ENCODE peak calls at places on chromosomes 6 and 20, in four cellular contexts. Q is transverse colon, M is gastrocnemius medialis, H is A549. G is an unnamed sample.

GRCh38 chr6:94074764-94075163 is 655.4 kb upstream of the EPHA7 start:
- DNase-seq in Q (no peak), M (no peak), H (no peak), G (no peak)

GRCh38 chr6:41937881-41938574 is 3.6 kb downstream of the CCND3 start:
- DNase-seq in Q (no peak), M (no peak), H (no peak), G (no peak)

GRCh38 chr6:130239755-130240154 is 17.0 kb upstream of the SAMD3 start:
- DNase-seq in Q (no peak), M (no peak), H (no peak), G (no peak)

GRCh38 chr6:11911535-11911934 is 100.6 kb upstream of the HIVEP1 start:
- DNase-seq in Q (no peak), M (no peak), H (no peak), G (no peak)

GRCh38 chr6:11650711-11651110 is 113.2 kb downstream of the TMEM170B start:
- DNase-seq in Q (no peak), M (no peak), H (no peak), G (no peak)

GRCh38 chr6:88899569-88900316 is 63.7 kb downstream of the RNGTT start:
- DNase-seq in Q (no peak), M (no peak), H (no peak), G (no peak)

GRCh38 chr6:11921017-11921438 is 91.1 kb upstream of the HIVEP1 start:
- DNase-seq in Q (peak; percentile 53), M (no peak), H (peak; percentile 59), G (no peak)

GRCh38 chr20:46179811-46180326 is 61.8 kb downstream of the CD40 start:
- DNase-seq in Q (no peak), M (no peak), H (no peak), G (no peak)

GRCh38 chr6:110590821-110591351 is 114.5 kb upstream of the SLC22A16 start:
- DNase-seq in Q (no peak), M (no peak), H (no peak), G (peak; percentile 32)

GRCh38 chr6:74879970-74880369 is 325.9 kb downstream of the COL12A1 start:
- DNase-seq in Q (no peak), M (no peak), H (no peak), G (no peak)

GRCh38 chr6:81204741-81205140 is 547.7 kb downstream of the TENT5A start:
- DNase-seq in Q (no peak), M (no peak), H (no peak), G (no peak)

GRCh38 chr6:100116409-100117194 is 122.6 kb upstream of the MCHR2 start:
- DNase-seq in Q (peak; percentile 12), M (no peak), H (peak; percentile 23), G (no peak)

GRCh38 chr20:21147593-21147992 is 21.7 kb downstream of the KIZ start:
- DNase-seq in Q (no peak), M (no peak), H (no peak), G (no peak)

GRCh38 chr20:20210943-20211273 is 157.0 kb upstream of the INSM1 start:
- DNase-seq in Q (peak; percentile 51), M (no peak), H (no peak), G (no peak)

GRCh38 chr6:111173341-111173740 is 86.0 kb downstream of the SLC16A10 start:
- DNase-seq in Q (no peak), M (no peak), H (no peak), G (no peak)

GRCh38 chr20:8854566-8854965 is 214.3 kb upstream of the PLCB4 start:
- DNase-seq in Q (peak; percentile 12), M (peak; percentile 15), H (no peak), G (no peak)

GRCh38 chr6:156934054-156934424 is 156.9 kb downstream of the ARID1B start:
- DNase-seq in Q (no peak), M (no peak), H (no peak), G (no peak)

GRCh38 chr6:106520711-106521367 is 108.5 kb downstream of the RTN4IP1 start:
- DNase-seq in Q (peak; percentile 61), M (no peak), H (no peak), G (peak; percentile 95)

GRCh38 chr6:163383912-163384311 is 30.6 kb upstream of the QKI start:
- DNase-seq in Q (no peak), M (no peak), H (no peak), G (no peak)

GRCh38 chr6:48280035-48280434 is 169.0 kb upstream of the PTCHD4 start:
- DNase-seq in Q (no peak), M (no peak), H (no peak), G (no peak)

GRCh38 chr20:45851501-45851900 is 5.7 kb downstream of the ACOT8 start:
- DNase-seq in Q (no peak), M (no peak), H (no peak), G (no peak)

GRCh38 chr6:36850001-36850400 is 10.8 kb upstream of the CPNE5 start:
- DNase-seq in Q (no peak), M (no peak), H (no peak), G (no peak)

DNA sequence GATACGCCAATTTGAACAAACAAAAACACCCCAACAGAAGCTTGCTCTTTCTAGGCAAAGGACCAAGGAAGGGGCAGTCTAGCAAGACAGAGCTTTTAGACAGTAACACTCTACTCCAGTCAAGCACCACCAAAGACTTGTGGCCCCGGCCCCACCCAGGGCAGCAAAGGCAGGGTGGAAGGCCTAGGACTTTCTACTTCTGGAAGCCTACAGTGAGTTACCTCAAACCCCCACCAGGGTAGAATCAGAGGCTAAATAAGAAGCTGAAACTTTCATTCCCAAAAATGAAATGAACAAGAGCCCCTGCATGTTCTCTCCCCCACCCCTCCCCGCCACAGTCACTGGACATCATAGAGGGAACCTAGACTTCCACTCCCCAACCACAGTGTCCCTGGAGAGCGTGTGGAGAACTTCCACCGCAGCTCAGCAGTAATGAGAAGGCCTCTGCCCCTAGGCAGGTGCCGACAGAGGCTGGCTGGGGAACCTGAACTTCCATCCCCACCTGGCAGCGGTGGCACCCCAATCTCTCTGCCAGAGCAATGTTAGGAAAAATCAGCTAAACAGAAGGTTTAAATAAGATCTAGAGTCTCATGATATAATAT is 40.0 kb downstream of the KATNA1 start:
- DNase-seq in Q (no peak), M (no peak), H (no peak), G (no peak)
- TF ChIP-seq POLR2A in Q (no peak), M (no peak), H (no peak), G (no peak)

DNA sequence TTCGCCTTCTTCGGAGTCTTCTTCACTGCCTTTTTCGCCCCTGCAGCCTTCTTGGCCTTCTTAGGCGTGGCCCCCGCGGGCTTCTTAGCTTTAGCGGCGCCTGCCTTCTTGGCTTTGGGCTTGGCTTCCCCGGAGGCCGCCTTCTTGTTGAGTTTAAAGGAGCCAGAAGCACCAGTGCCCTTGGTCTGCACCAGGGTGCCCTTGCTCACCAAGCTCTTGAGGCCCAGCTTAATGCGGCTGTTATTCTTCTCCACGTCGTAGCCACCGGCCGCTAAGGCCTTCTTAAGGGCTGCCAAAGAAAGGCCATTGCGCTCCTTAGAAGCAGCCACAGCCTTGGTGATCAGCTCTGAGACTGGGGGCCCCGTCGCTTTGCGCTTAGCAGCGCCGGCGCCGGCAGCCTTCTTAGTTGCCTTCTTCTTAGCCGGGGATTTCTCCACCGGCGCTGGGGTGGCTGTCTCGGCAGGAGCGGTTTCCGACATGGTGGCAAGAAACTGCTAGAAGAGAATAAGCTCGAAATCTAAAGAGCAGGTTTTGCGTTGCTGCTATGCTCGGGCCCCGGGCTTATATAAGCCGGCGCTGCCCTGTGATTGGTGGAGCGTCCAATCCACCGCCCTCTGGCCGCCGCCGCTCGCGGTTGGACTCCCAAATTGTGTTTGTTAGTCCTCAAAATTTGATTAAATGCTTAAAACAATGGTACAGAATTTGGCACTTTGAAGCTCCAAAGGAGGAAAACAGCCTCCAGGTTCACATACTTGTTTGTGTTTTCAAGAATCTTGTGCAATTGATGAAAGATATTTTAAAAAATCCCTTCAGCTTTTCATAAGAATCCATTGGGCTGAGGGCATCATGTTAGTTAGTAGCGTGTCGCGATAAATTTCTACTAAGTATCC is 44.9 kb downstream of the OR2B2 start:
- DNase-seq in Q (peak; percentile 84), M (no peak), H (no peak), G (peak; percentile 73)
- TF ChIP-seq POLR2A in Q (peak; percentile 95), M (no peak), H (peak; percentile 22), G (peak; percentile 93)

GRCh38 chr6:63572733-63573139 is 456 bp downstream of the LOC128125822 start:
- DNase-seq in Q (no peak), M (no peak), H (no peak), G (no peak)

GRCh38 chr6:63571883-63572732 is at the start of the genes LOC128125822 and PTP4A1:
- DNase-seq in Q (peak; percentile 98), M (peak; percentile 95), H (peak; percentile 60), G (peak; percentile 81)

GRCh38 chr6:63574554-63574900 is 2.2 kb downstream of the LOC128125822 start:
- DNase-seq in Q (no peak), M (no peak), H (no peak), G (no peak)

GRCh38 chr6:63573140-63573898 is 1.0 kb downstream of the LOC128125822 start:
- DNase-seq in Q (peak; percentile 93), M (peak; percentile 86), H (no peak), G (peak; percentile 55)

DNA sequence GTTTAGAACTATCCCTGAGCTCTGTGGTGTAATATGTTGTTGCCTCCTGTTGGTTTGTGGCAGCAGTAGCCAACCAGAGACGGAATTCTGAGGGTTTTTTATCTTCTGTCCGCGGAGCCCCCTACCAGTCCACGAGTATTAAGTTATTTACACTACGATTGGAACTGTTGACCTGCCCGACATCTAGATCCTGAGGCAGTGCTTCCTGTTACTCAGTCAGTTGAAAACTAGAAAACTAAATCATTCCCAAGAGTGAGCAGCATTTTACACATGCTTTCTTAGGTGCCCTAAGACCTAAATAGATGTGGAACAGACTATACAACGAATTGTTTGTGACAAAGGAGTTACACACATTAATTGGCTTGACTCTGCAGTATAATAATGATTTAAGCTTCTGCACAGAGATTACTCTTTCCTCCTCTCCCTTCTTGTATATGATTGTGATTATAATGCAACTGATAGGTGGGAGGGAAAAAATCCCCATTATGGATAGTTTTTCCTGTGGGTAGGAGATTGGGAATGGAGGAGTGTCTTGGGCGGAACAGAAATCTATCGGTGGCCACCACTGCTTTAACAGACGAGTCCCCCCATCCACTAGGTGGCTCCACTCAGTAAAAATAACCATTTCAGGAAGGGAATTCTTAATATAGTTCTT is 1.7 kb downstream of the LOC128125822 start:
- DNase-seq in Q (peak; percentile 57), M (no peak), H (no peak), G (peak; percentile 33)
- TF ChIP-seq POLR2A in Q (no peak), M (no peak), H (no peak), G (no peak)

GRCh38 chr20:50731930-50732690 is 730 bp downstream of the PARD6B start:
- DNase-seq in Q (no peak), M (no peak), H (peak; percentile 58), G (no peak)
- TF ChIP-seq POLR2A in Q (no peak), M (no peak), H (no peak), G (no peak)

G was measured in GM12878.